ENCODE peak calls at places on chromosomes 2 and 18, in seven cellular contexts. K, I, R, G, W, U and T are unnamed samples. For H3K4me1, the result is how much of the 10 kb centered on the place peaks cover.

GRCh38 chr18:12857215-12857924 is 26.7 kb downstream of the PTPN2 start:
- DNase-seq in R (no peak), U (no peak), W (no peak), I (no peak), G (no peak), K (no peak), T (no peak)

GRCh38 chr2:145511946-145512345 is 992.0 kb upstream of the ZEB2 start:
- DNase-seq in W (no peak), G (no peak), I (no peak), K (no peak), U (no peak), R (no peak), T (no peak)

GRCh38 chr2:73830871-73831401 is 2.2 kb downstream of the STAMBP start:
- DNase-seq in R (no peak), G (no peak), W (no peak), I (no peak), K (no peak), U (no peak), T (no peak)

GRCh38 chr2:213806125-213806726 is 522.0 kb downstream of the SPAG16 start:
- DNase-seq in W (no peak), R (peak), K (no peak), G (no peak), I (no peak), U (no peak), T (no peak)

GRCh38 chr2:241724975-241725870 is 9.2 kb upstream of the D2HGDH start:
- DNase-seq in G (no peak), U (no peak), K (no peak), I (no peak), R (no peak), W (peak), T (no peak)

GRCh38 chr2:45731146-45731545 is 79.7 kb downstream of the PRKCE start:
- DNase-seq in K (no peak), G (no peak), I (no peak), W (no peak), U (no peak), R (no peak), T (no peak)

GRCh38 chr18:58998421-58999203 is 133.9 kb downstream of the ZNF532 start:
- DNase-seq in K (peak), W (peak), I (no peak), R (no peak), U (peak), G (peak), T (no peak)

GRCh38 chr2:211439011-211439410 is 882.6 kb downstream of the CPS1 start:
- DNase-seq in K (no peak), U (no peak), G (no peak), R (no peak), W (no peak), I (no peak), T (no peak)

GRCh38 chr2:211766689-211767088 is 771.9 kb downstream of the ERBB4 start:
- DNase-seq in K (peak), W (no peak), R (no peak), U (peak), G (peak), I (peak), T (peak)

GRCh38 chr2:127050803-127051115 is 56.2 kb downstream of the BIN1 start:
- DNase-seq in R (no peak), G (no peak), U (peak), I (no peak), W (peak), K (no peak), T (no peak)

GRCh38 chr2:230877737-230878598 is 13.2 kb downstream of the ITM2C start:
- DNase-seq in U (peak), G (no peak), W (no peak), K (no peak), R (no peak), I (no peak), T (no peak)

GRCh38 chr2:74081030-74081429 is 66.7 kb downstream of the BOLA3 start:
- DNase-seq in W (no peak), R (no peak), G (no peak), I (no peak), K (no peak), U (no peak), T (no peak)

GRCh38 chr2:158782616-158783015 is 12.5 kb upstream of the DAPL1 start:
- DNase-seq in R (no peak), W (no peak), U (no peak), I (no peak), K (no peak), G (no peak), T (no peak)

GRCh38 chr2:5959836-5960820 is 267.9 kb downstream of the SOX11 start:
- DNase-seq in G (peak), I (no peak), R (no peak), K (no peak), W (no peak), U (no peak), T (no peak)

GRCh38 chr2:210730672-210731071 is 174.3 kb downstream of the CPS1 start:
- DNase-seq in R (no peak), W (no peak), G (no peak), U (no peak), I (no peak), K (no peak), T (no peak)

GRCh38 chr18:75406491-75407445 is 20.7 kb downstream of the SMIM21 start:
- DNase-seq in R (no peak), W (no peak), K (no peak), I (no peak), G (no peak), U (no peak), T (no peak)

GRCh38 chr18:45667056-45667455 is 51.8 kb downstream of the SLC14A2 start:
- DNase-seq in G (no peak), U (no peak), R (no peak), K (no peak), W (no peak), I (no peak), T (no peak)

GRCh38 chr2:207632575-207633492 is 7.6 kb upstream of the METTL21A start:
- DNase-seq in K (no peak), W (no peak), I (no peak), R (peak), U (no peak), G (no peak), T (peak)

GRCh38 chr2:74502720-74503505 is 3.5 kb upstream of the LBX2 start:
- DNase-seq in R (peak), I (peak), G (peak), U (peak), W (peak), K (peak), T (peak)

GRCh38 chr18:22514655-22515054 is 96.9 kb upstream of the CTAGE1 start:
- DNase-seq in W (no peak), I (no peak), R (no peak), U (no peak), G (no peak), K (no peak), T (no peak)

GRCh38 chr2:46695283-46695682 is 215.9 kb downstream of the TMEM247 start:
- DNase-seq in G (no peak), W (no peak), K (peak), R (no peak), U (no peak), I (no peak), T (no peak)

DNA sequence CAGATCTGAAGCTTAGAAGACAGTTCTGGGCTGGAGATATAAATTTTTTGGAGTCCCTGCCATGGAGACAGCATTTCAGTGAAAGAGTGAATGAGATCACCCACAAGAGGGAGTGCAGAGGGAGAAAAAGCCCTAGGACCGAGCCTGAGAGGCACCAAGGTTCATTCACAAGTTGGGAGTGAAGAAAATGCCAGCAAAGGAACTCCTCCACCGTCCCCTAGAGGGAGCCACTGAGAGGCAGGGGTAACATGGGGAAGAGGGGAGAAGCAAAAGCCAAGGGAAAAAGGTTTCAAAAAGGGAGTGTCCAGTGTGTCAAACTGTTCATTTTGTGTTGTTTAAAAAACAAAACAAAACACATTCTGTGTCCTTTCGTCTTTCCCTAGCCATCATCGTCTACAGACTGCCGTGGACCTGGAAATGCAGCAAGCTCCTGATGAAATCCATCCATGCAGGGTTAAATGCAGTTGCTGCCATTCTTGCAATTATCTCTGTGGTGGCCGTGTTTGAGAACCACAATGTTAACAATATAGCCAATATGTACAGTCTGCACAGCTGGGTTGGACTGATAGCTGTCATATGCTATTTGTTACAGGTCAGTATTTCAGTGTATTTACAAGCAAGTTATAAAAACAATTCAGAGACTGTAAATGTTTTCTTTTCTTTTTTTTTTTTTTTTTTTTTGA is 19.1 kb downstream of the CYBRD1 start:
- DNase-seq in W (no peak), G (no peak), I (no peak), R (no peak), U (no peak), K (no peak), T (no peak)
- TF ChIP-seq CTCF in W (peak), G (no peak), I (no peak), R (peak), U (no peak), K (no peak), T (no peak)

DNA sequence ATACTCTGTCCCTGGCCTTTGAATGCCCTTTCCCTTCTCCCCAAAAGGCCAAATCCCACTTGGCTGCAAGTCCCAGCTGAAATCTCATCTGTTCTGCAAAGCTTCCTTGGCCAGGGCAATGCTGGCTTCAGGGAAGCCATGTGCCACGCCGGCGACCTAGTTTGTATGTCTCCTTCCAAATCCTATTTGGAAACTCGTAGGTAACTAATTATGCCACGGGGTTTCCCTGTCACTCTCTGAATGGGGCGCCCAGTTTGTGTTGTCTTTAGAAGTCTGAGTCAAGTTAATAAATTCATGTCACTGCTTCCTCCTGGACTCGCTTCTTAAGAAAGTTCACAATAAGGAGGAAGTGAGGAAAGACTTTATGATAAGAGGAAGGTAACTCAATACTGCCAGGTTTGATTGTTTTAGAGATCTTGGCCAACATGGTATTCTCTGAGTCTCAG is 19.1 kb downstream of the FHL2 start:
- DNase-seq in W (no peak), K (no peak), U (no peak), G (no peak), I (peak), R (no peak), T (no peak)
- H3K4me1 ChIP-seq in W (half or more), K (under half), U (under half), G (under half), I (half or more), R (under half), T (under half)

DNA sequence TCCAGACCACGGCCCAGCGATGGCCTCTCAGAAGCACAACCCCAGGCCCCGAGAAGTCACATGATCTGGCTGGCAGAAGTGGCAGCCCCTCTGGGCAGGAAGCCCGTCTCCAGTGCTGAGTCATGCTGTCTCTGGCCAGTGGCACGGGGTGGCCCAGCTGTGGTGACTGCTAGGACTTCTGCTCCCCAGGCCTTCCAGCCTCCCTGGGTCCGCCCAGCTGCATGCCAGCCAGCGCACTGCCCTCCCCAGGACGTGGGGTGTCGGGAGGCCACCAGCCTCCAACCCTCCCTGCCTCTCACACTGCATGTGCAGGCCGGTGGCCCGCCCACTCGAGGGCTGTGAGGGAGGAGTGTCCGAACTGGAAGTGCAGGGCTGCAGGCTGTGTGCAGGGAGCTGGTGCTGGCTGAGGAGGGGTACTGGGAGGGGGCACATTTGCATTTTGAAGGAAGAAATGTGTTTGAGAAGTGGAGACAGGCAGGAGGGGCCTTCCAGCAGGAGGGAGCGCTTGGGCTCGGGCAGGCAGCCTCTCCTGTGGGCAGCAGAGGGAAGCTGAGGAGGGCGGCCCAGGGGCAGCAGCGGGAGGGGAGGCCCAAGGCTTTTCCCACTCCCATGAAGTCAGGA is 17.0 kb upstream of the HPCAL1 start:
- DNase-seq in K (peak), W (peak), R (peak), I (peak), U (peak), G (peak), T (peak)
- TF ChIP-seq CTCF in K (no peak), W (no peak), R (no peak), I (no peak), U (no peak), G (no peak), T (no peak)

GRCh38 chr2:161995553-161996016 is 78.4 kb downstream of the DPP4 start:
- DNase-seq in G (no peak), U (no peak), W (no peak), K (no peak), I (no peak), R (no peak), T (no peak)

GRCh38 chr2:162002623-162003200 is 71.3 kb downstream of the DPP4 start:
- DNase-seq in R (no peak), G (no peak), W (no peak), U (no peak), K (no peak), I (no peak), T (no peak)

GRCh38 chr2:161994766-161995165 is 79.2 kb downstream of the DPP4 start:
- DNase-seq in W (no peak), U (no peak), I (no peak), R (no peak), G (no peak), K (no peak), T (no peak)

GRCh38 chr2:162000466-162000865 is 73.5 kb downstream of the DPP4 start:
- DNase-seq in R (no peak), K (no peak), W (no peak), U (no peak), G (no peak), I (no peak), T (no peak)

DNA sequence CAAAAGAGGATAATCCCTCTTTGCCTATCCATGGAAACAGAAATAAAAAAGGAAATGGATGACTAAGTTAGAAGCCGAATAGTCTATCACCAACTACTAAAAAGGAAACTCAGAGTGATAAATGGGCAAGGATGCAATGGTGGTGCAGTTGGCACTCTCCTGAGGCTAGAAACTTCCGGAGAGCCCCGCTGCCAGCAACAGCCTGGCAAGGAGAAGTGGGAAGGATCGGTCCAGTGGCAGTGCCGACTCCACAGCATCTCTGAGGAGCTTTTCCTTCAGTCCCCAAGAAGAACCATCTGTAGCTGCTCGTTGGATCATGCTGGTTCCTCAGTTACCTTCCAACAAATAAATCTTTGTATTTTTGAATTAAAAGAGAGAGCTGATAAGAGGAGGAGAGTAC is 74.7 kb downstream of the DPP4 start:
- DNase-seq in I (no peak), K (no peak), R (no peak), W (no peak), U (no peak), G (no peak), T (no peak)
- H3K4me1 ChIP-seq in I (under half), K (under half), R (under half), W (under half), U (under half), G (under half), T (under half)

GRCh38 chr18:77905449-77906055 is 655.9 kb downstream of the GALR1 start:
- DNase-seq in G (no peak), W (no peak), U (no peak), I (no peak), R (no peak), K (no peak), T (no peak)

GRCh38 chr18:77899972-77900754 is 650.5 kb downstream of the GALR1 start:
- DNase-seq in K (no peak), W (peak), R (peak), G (no peak), U (no peak), I (peak), T (peak)

GRCh38 chr18:77910347-77910746 is 660.7 kb downstream of the GALR1 start:
- DNase-seq in U (no peak), I (no peak), W (no peak), R (no peak), K (no peak), G (no peak), T (no peak)

GRCh38 chr18:77906103-77906502 is 656.5 kb downstream of the GALR1 start:
- DNase-seq in I (no peak), U (no peak), R (no peak), G (no peak), W (no peak), K (no peak), T (no peak)

DNA sequence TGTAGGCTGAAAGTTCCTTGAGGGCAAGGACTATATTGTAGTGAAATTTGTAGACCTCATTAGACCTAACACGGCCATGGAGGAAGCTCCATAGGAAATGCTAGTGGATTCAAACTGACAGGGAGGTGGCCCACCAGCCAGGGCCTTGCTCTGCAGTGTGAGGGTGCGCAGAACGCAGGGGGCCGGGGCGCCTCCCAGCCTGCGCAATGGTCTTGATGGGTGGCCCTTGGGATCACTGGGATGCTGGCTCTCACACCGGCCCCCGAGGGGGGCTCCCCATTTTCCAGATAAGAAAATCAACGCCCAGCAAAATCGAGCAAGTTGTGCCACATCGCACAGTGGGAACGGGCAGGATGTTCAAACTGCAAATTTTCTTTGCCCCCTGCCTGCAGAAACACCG is 655.4 kb downstream of the GALR1 start:
- DNase-seq in K (no peak), U (no peak), W (no peak), R (no peak), I (no peak), G (no peak), T (no peak)
- TF ChIP-seq CTCF in K (no peak), U (no peak), W (no peak), R (no peak), I (no peak), G (no peak), T (no peak)

GRCh38 chr18:79951545-79952456 is at the start of gene SLC66A2:
- DNase-seq in U (peak), G (peak), I (peak), R (peak), K (peak), W (peak), T (peak)
- H3K4me1 ChIP-seq in U (under half), G (under half), I (under half), R (under half), K (under half), W (half or more), T (half or more)

GRCh38 chr2:10549621-10550020 is 101.5 kb upstream of the ODC1 start:
- DNase-seq in W (no peak), U (no peak), G (no peak), I (no peak), R (no peak), K (no peak), T (no peak)

GRCh38 chr2:10550206-10551001 is 102.3 kb upstream of the ODC1 start:
- DNase-seq in I (no peak), R (no peak), U (peak), W (peak), K (no peak), G (no peak), T (peak)

GRCh38 chr2:10551496-10551895 is 103.4 kb upstream of the ODC1 start:
- DNase-seq in I (no peak), W (no peak), U (peak), G (no peak), R (no peak), K (no peak), T (no peak)

GRCh38 chr2:10552871-10553245 is 104.7 kb upstream of the ODC1 start:
- DNase-seq in K (no peak), I (no peak), U (peak), G (no peak), R (no peak), W (no peak), T (no peak)

GRCh38 chr2:10552220-10552870 is 104.2 kb upstream of the ODC1 start:
- DNase-seq in I (no peak), K (no peak), U (peak), W (no peak), G (no peak), R (no peak), T (no peak)
- TF ChIP-seq CTCF in I (no peak), K (no peak), U (no peak), W (no peak), G (no peak), R (no peak), T (no peak)

DNA sequence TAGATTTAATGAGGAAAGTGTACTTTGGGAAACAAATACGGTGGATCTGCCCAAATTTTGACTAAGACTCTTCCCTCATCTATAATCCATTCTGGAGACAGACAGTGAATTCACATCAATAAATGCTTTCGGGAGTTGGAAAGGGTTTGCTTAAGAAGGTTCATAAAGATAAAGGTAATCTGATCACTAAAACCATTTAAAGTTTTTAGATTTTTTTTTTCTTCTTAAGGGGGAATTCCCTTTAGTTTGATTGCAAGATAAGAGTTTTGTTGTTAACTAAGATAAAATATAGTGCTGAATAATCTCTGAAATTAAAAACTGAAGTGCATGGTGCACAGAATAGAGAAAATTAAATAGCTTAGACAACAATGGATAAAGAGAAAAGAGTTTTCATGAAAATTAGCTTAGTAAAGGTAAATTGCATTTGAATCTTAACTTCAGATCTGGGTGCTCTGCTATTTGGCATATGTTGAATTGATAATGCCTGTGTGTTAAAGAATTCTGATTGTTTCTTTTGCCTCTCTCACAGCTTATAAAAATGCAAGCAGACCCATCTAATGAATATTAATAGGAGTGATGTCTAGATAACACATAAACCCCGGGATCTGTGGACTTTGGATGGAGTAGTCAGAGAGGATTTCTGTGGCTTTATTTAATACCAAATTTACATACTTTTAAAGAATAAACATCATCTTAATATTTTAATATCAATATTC is 100.8 kb downstream of the MEIS1 start:
- DNase-seq in W (no peak), K (no peak), G (no peak), R (no peak), I (no peak), U (no peak), T (no peak)
- H3K4me1 ChIP-seq in W (under half), K (under half), G (under half), R (under half), I (under half), U (under half), T (under half)